ENCODE peak calls at places on chromosomes 5 and 9, in eight cellular contexts. H, P, R, G, A, E, O and X are unnamed samples.
A peak's percentile ranks its signal among the peaks of the same experiment; 100 is the strongest.

GRCh38 chr9:127877566-127877998 is at the start of gene AK1:
- DNase-seq in A (peak; percentile 91), G (peak; percentile 91), P (no peak), R (no peak), O (peak; percentile 76), E (peak; percentile 93), H (peak; percentile 84), X (peak; percentile 77)

GRCh38 chr9:70553718-70554673 is 139.5 kb upstream of the KLF9 start:
- DNase-seq in E (no peak), P (no peak), A (peak; percentile 67), H (peak; percentile 80), G (peak; percentile 74), R (no peak), O (no peak), X (no peak)

GRCh38 chr9:86792136-86792535 is 155.2 kb downstream of the GAS1 start:
- DNase-seq in R (no peak), E (no peak), A (no peak), G (no peak), H (no peak), P (peak; percentile 78), O (no peak), X (no peak)

GRCh38 chr5:127010362-127010761 is 20.0 kb downstream of the MARCHF3 start:
- DNase-seq in H (no peak), A (no peak), O (no peak), R (no peak), G (no peak), P (no peak), E (no peak), X (no peak)

GRCh38 chr9:104977580-104977979 is 49.6 kb upstream of the ABCA1 start:
- DNase-seq in R (no peak), O (no peak), E (no peak), A (no peak), P (peak; percentile 96), G (no peak), H (no peak), X (no peak)

GRCh38 chr9:114677418-114677817 is 4.6 kb downstream of the TEX48 start:
- DNase-seq in A (no peak), E (no peak), O (no peak), R (no peak), P (peak; percentile 95), G (peak; percentile 79), H (peak; percentile 84), X (peak; percentile 86)

GRCh38 chr9:135607401-135608293 is 31.7 kb downstream of the GLT6D1 start:
- DNase-seq in H (peak; percentile 24), G (peak; percentile 54), E (no peak), P (no peak), O (peak; percentile 4), R (peak; percentile 5), A (peak; percentile 54), X (no peak)

GRCh38 chr5:152359169-152359568 is 45.9 kb downstream of the NMUR2 start:
- DNase-seq in A (no peak), O (no peak), E (no peak), G (no peak), H (no peak), P (no peak), R (no peak), X (no peak)

GRCh38 chr9:133579601-133580415 is 29.4 kb downstream of the FAM163B start:
- DNase-seq in H (no peak), O (no peak), G (no peak), E (no peak), R (no peak), P (no peak), A (no peak), X (no peak)

GRCh38 chr9:92759990-92760893 is 4.4 kb downstream of the BICD2 start:
- DNase-seq in P (no peak), E (no peak), R (no peak), G (peak; percentile 89), O (peak; percentile 75), H (peak; percentile 52), A (peak; percentile 78), X (no peak)

GRCh38 chr5:178394074-178394473 is 161.5 kb upstream of the PHYKPL start:
- DNase-seq in P (no peak), O (no peak), A (peak; percentile 42), E (no peak), R (no peak), H (no peak), G (peak; percentile 37), X (peak; percentile 53)

GRCh38 chr5:143101134-143101533 is 302.4 kb downstream of the NR3C1 start:
- DNase-seq in H (no peak), O (no peak), A (no peak), G (no peak), R (no peak), P (no peak), E (no peak), X (no peak)

GRCh38 chr5:133680830-133681555 is 68.7 kb upstream of the FSTL4 start:
- DNase-seq in P (no peak), H (no peak), G (peak; percentile 26), A (no peak), O (no peak), R (no peak), E (peak; percentile 47), X (no peak)

GRCh38 chr9:17744786-17745185 is 165.9 kb downstream of the SH3GL2 start:
- DNase-seq in R (no peak), P (no peak), G (no peak), H (no peak), E (no peak), A (no peak), O (no peak), X (peak; percentile 40)

GRCh38 chr9:88388203-88388885 is at the start of gene SPIN1:
- DNase-seq in P (no peak), A (peak; percentile 94), E (peak; percentile 88), H (peak; percentile 80), R (peak; percentile 83), G (peak; percentile 88), O (peak; percentile 91), X (peak; percentile 86)

GRCh38 chr9:69380811-69381210 is 55.8 kb downstream of the ENTREP1 start:
- DNase-seq in H (no peak), P (no peak), E (no peak), A (no peak), O (no peak), R (no peak), G (no peak), X (no peak)

GRCh38 chr9:91995000-91995399 is 45.0 kb upstream of the ROR2 start:
- DNase-seq in G (no peak), H (no peak), A (no peak), R (no peak), O (no peak), P (no peak), E (no peak), X (no peak)

GRCh38 chr5:40680741-40681350 is 1.1 kb downstream of the PTGER4 start:
- DNase-seq in P (no peak), R (peak; percentile 62), O (peak; percentile 41), A (peak; percentile 67), G (peak; percentile 74), E (no peak), H (peak; percentile 32), X (no peak)

GRCh38 chr9:123438321-123438720 is 82.3 kb downstream of the CRB2 start:
- DNase-seq in A (peak; percentile 22), R (no peak), O (no peak), E (no peak), G (no peak), H (no peak), P (no peak), X (no peak)

GRCh38 chr5:168408561-168409321 is 77.5 kb upstream of the RARS1 start:
- DNase-seq in P (no peak), G (no peak), R (no peak), A (no peak), O (no peak), H (no peak), E (no peak), X (peak; percentile 44)

GRCh38 chr5:32225445-32225844 is 51.3 kb upstream of the GOLPH3 start:
- DNase-seq in P (peak; percentile 33), E (no peak), G (peak; percentile 90), H (peak; percentile 50), R (no peak), A (no peak), O (no peak), X (no peak)
- H3K27ac ChIP-seq in P (peak overlapping the region; percentile 32), E (peak overlapping the region; percentile 8), G (peak overlapping the region; percentile 95), H (no peak overlapping the region), R (no peak overlapping the region), A (peak overlapping the region; percentile 65), O (no peak overlapping the region), X (no peak overlapping the region)

GRCh38 chr5:1541662-1542008 is 17.9 kb upstream of the LPCAT1 start:
- DNase-seq in R (peak; percentile 4), O (no peak), A (no peak), H (peak; percentile 6), G (no peak), P (no peak), E (no peak), X (no peak)

GRCh38 chr5:1540831-1541661 is 17.3 kb upstream of the LPCAT1 start:
- DNase-seq in A (peak; percentile 49), O (no peak), E (peak; percentile 56), P (no peak), H (peak; percentile 27), G (peak; percentile 52), R (peak; percentile 7), X (no peak)

GRCh38 chr5:1538741-1539392 is 15.1 kb upstream of the LPCAT1 start:
- DNase-seq in G (peak; percentile 46), A (no peak), E (peak; percentile 37), R (peak; percentile 7), P (no peak), H (peak; percentile 19), O (no peak), X (no peak)

GRCh38 chr5:1542011-1542410 is 18.3 kb upstream of the LPCAT1 start:
- DNase-seq in A (no peak), G (peak; percentile 58), O (no peak), R (no peak), H (peak; percentile 20), E (no peak), P (no peak), X (no peak)

GRCh38 chr5:1540166-1540565 is 16.4 kb upstream of the LPCAT1 start:
- DNase-seq in R (peak; percentile 12), H (peak; percentile 32), E (no peak), O (no peak), G (peak; percentile 47), P (no peak), A (peak; percentile 65), X (no peak)
- H3K4me3 ChIP-seq in R (no peak overlapping the region), H (no peak overlapping the region), E (no peak overlapping the region), O (no peak overlapping the region), G (no peak overlapping the region), P (no peak overlapping the region), A (no peak overlapping the region), X (no peak overlapping the region)

DNA sequence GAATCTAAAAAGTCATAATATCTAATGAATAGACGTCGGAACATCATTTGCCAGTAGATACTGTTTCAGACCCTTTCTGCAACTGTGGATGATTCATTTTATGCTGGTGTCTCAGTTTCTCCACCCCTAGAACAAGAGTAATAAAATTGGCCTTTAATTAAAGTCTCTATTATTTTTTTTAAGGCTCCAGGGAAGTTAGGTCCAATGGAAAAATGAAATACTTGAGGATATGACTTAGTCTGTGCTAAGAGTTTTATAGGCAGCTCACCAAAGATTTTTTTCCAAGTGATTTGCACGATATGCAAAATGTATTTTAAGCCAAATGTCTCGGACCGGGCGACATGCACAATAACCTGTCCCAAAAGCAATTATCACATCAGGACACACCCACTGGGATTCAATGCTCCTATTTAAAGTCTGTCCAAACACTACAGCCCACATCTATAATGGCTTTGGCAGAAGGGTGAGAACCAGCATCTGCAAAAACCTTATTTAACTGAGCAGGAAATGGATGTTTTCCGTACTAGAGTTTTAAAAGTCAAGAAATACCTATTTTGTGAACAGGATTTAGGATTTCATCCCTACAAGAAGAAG is 136.1 kb upstream of the ANKH start:
- DNase-seq in A (no peak), P (no peak), O (no peak), G (no peak), R (no peak), E (no peak), H (no peak), X (no peak)
- H3K27ac ChIP-seq in A (no peak overlapping the region), P (no peak overlapping the region), O (no peak overlapping the region), G (peak overlapping the region; percentile 76), R (no peak overlapping the region), E (peak overlapping the region; percentile 84), H (peak overlapping the region; percentile 27), X (no peak overlapping the region)

GRCh38 chr5:82526540-82526939 is 248.4 kb upstream of the RPS23 start:
- DNase-seq in A (no peak), R (no peak), O (no peak), P (no peak), E (no peak), G (no peak), H (no peak), X (no peak)
- H3K4me3 ChIP-seq in A (no peak overlapping the region), R (no peak overlapping the region), O (no peak overlapping the region), P (no peak overlapping the region), E (no peak overlapping the region), G (no peak overlapping the region), H (no peak overlapping the region), X (no peak overlapping the region)